ENCODE peak calls at places on chromosomes 7 and 10, in eight cellular contexts. P is GM20000; I is A549; B is CD4-positive, alpha-beta T cell; H is tibial artery; T is transverse colon; D is psoas muscle; L is PC-3. R is an unnamed sample.

GRCh38 chr10:106360870-106361269 is 803.6 kb downstream of the SORCS1 start:
- DNase-seq in P (no peak), H (no peak), D (no peak), L (peak; percentile 93), I (no peak), B (no peak), T (no peak), R (no peak)

GRCh38 chr7:144656960-144657359 is 178.9 kb downstream of the TPK1 start:
- DNase-seq in H (no peak), L (no peak), P (no peak), I (no peak), D (no peak), T (no peak), B (no peak), R (no peak)

GRCh38 chr10:88848499-88848898 is 3.1 kb downstream of the ANKRD22 start:
- DNase-seq in I (peak; percentile 39), L (peak; percentile 81), T (no peak), H (no peak), D (no peak), P (no peak), B (no peak), R (no peak)

GRCh38 chr10:123428302-123428701 is 237.9 kb upstream of the GPR26 start:
- DNase-seq in I (no peak), L (peak; percentile 12), H (no peak), D (no peak), P (no peak), T (no peak), B (no peak), R (no peak)

GRCh38 chr10:128625926-128626325 is 499.7 kb upstream of the MKI67 start:
- DNase-seq in H (no peak), D (no peak), P (no peak), I (no peak), L (no peak), T (no peak), B (no peak), R (no peak)

GRCh38 chr10:5070648-5071410 is 23.4 kb upstream of the AKR1C3 start:
- DNase-seq in H (no peak), B (no peak), I (no peak), L (no peak), T (no peak), D (no peak), P (no peak), R (no peak)

GRCh38 chr10:103761075-103761920 is 94.1 kb downstream of the SH3PXD2A start:
- DNase-seq in L (peak; percentile 69), I (no peak), B (no peak), T (no peak), P (no peak), H (no peak), D (no peak), R (no peak)

GRCh38 chr10:108039821-108040584 is 875.5 kb upstream of the SORCS1 start:
- DNase-seq in T (no peak), H (no peak), B (no peak), I (peak; percentile 10), P (no peak), L (no peak), D (no peak), R (no peak)

GRCh38 chr10:83606275-83606674 is 533.0 kb upstream of the GHITM start:
- DNase-seq in I (no peak), P (no peak), T (no peak), B (no peak), H (no peak), L (peak; percentile 1), D (no peak), R (no peak)

GRCh38 chr7:141550694-141551079 is 523 bp upstream of the AGK start:
- DNase-seq in P (peak; percentile 38), H (no peak), B (no peak), D (no peak), I (peak; percentile 7), L (no peak), T (no peak), R (no peak)

GRCh38 chr7:8249121-8249520 is 12.8 kb downstream of the ICA1 start:
- DNase-seq in T (no peak), L (no peak), D (no peak), I (no peak), H (no peak), B (no peak), P (no peak), R (no peak)

GRCh38 chr10:22322663-22323160 is 1.8 kb downstream of the BMI1 start:
- DNase-seq in L (peak; percentile 11), B (no peak), I (no peak), D (no peak), T (no peak), P (no peak), H (no peak), R (no peak)

GRCh38 chr7:4641667-4642467 is 40.2 kb upstream of the FOXK1 start:
- DNase-seq in B (peak; percentile 95), I (peak; percentile 96), L (peak; percentile 95), T (peak; percentile 97), H (peak; percentile 97), D (peak; percentile 95), P (peak; percentile 98), R (peak; percentile 99)
- TF ChIP-seq CTCF in B (peak; percentile 20), I (peak; percentile 65), L (peak; percentile 36), T (no peak), H (peak; percentile 37), D (peak; percentile 44), P (peak; percentile 71), R (peak; percentile 32)

DNA sequence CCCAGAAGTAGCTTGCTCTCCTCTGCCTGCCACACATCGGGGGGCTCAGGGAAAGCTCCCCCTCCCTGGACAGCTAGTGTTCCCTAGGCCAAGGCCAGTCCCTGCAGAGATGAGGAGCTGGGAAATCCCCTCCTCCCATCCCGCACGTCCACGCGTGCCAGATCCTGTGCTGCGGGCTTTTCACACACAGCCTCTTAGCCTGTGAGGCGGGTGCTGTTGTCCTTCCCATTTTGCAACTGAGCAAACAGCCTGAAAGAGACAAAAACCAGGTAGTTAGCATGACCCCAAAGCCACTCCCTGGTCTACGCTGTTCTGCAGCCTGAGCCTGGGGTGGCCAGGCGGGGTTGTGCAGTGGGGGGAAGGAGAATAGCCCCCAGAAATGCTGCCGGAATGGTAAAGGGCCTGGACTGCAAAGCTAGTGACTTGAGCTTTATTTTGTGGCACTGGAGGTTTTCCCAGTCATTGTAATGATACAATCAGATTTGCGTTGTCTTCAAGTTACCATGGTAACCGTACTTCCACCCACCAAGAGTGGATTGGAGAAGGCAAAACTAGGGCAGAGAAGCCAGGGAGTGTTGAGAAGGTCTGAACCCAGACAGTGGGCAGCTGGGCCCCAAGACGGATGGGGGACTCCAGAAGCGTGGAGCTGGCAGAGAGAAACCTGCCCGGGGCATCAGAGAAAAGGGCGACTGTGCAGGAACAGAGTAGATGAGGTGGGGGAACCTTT is 98.6 kb upstream of the KCTD7 start:
- DNase-seq in T (no peak), I (no peak), B (no peak), H (no peak), L (no peak), D (no peak), P (no peak), R (no peak)
- TF ChIP-seq CTCF in T (no peak), I (no peak), B (no peak), H (no peak), L (no peak), D (no peak), P (no peak), R (no peak)

DNA sequence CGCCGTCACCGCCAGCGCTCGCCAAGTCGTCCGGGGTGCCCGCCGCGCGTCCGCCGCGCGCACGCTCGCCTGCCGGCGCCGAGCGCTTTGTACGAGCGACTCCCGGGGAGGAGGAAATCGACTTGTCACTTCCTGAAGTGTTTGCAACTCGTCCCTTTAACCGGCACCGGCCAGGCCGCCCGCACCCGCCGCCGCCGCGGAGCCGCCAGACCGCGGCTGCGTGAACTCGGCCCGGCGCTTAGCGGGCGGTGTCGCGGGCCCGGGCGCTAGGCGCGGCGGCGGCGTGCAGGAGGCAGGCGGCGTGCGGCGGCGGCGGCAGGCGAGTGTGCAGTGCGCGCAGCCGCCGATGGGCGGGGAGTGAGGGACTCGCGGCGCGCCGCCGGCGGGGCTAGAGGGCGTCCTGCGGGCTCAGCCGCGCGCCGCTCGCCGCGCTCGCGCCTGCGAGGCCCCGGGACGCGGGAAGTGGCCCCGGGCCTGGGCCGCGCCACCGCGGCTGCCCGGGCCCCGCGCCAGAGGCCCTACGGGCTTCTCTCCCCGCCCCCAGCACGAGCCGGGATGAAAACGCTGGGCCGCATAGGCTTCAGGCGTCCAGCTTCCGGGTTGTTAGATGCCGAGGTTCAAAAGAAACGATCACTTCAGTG is at the start of gene FAM53B:
- DNase-seq in L (peak; percentile 77), I (peak; percentile 82), T (peak; percentile 88), P (peak; percentile 91), H (peak; percentile 88), D (peak; percentile 91), B (peak; percentile 79), R (peak; percentile 88)
- TF ChIP-seq CTCF in L (no peak), I (peak; percentile 16), T (no peak), P (peak; percentile 5), H (no peak), D (peak; percentile 35), B (no peak), R (peak; percentile 15)

GRCh38 chr7:40186586-40186985 is 51.8 kb downstream of the SUGCT start:
- DNase-seq in L (no peak), H (no peak), P (no peak), I (peak; percentile 6), D (no peak), B (no peak), T (no peak), R (no peak)
- TF ChIP-seq CTCF in L (peak; percentile 38), H (no peak), P (no peak), I (no peak), D (no peak), B (no peak), T (no peak), R (no peak)

DNA sequence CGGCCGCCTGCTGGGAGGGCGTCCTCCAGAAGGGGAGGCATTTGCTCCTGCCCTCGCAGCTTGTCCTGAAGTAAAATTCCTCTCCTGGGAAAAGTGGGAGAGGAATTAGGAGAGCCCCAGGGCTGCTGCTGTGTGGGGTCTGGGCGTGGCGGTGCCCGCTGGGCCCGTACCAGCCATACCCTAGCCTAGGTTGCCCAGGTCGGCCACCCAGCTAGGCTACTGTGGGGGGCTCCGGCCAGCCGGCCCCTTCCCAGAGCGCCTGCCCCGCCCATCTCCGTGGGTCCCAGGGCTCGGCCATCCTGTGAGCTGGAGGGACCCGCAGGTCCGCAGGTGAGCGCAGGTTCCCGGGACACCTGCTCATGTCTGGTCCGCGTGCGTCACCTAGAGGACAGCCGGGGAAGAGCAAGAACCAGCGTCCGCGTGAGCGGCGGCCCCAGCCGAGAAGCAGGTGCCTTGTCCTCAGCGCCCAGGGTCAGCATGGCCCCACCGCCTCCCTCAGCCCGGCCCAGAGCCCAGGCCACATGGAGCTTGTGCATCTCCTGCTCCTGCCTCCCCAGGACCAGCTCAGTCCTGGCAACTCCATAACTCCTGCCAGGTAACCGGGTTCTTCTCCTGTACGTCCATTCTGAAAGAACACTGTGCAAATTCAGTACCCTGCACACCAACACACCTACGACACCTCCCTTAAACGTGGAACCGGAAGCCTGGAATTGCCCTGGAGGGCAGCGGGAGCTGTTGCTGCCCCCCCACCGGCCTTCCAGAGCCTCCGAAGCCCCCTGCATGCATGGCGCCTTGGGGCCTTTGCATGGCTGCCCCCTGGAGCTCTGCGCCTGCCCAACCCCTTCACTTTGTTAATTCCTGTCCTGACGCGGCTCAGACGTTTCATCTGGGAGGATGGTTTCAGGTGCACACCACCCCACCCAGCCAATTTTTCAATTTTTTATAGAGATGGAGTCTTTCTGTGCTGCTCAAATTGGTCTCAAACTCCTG is 22.8 kb upstream of the FOXL3 start:
- DNase-seq in P (no peak), H (no peak), L (peak; percentile 62), D (peak; percentile 30), T (peak; percentile 80), B (no peak), I (no peak), R (no peak)
- TF ChIP-seq CTCF in P (no peak), H (peak; percentile 44), L (peak; percentile 60), D (peak; percentile 50), T (peak; percentile 50), B (no peak), I (no peak), R (peak; percentile 64)

R was measured in type B pancreatic cell.